ENCODE peak calls at places on chromosomes 13 and 19, in ten cellular contexts. One of them, this sample, is unnamed.

GRCh38 chr13:35157143-35157755 is 215.2 kb downstream of the NBEA start:
- DNase-seq in Jurkat, Clone E6-1: peak
- DNase-seq in heart right ventricle: peak
- DNase-seq in myocyte: peak
- DNase-seq in breast epithelium: no peak
- DNase-seq in iPS DF 6.9: peak
- DNase-seq in NCI-H774: peak
- DNase-seq in GM12865: peak
- DNase-seq in amygdala: no peak
- DNase-seq in HS-27A: no peak
- DNase-seq in this sample: no peak

GRCh38 chr13:100513987-100514670 is 74.5 kb downstream of the GGACT start:
- DNase-seq in Jurkat, Clone E6-1: no peak
- DNase-seq in heart right ventricle: no peak
- DNase-seq in myocyte: no peak
- DNase-seq in breast epithelium: no peak
- DNase-seq in iPS DF 6.9: no peak
- DNase-seq in NCI-H774: peak
- DNase-seq in GM12865: no peak
- DNase-seq in amygdala: no peak
- DNase-seq in HS-27A: no peak
- DNase-seq in this sample: peak

GRCh38 chr19:39390460-39390758 is 497 bp downstream of the PAF1 start:
- DNase-seq in Jurkat, Clone E6-1: no peak
- DNase-seq in heart right ventricle: peak
- DNase-seq in myocyte: no peak
- DNase-seq in breast epithelium: peak
- DNase-seq in iPS DF 6.9: no peak
- DNase-seq in NCI-H774: no peak
- DNase-seq in GM12865: no peak
- DNase-seq in amygdala: no peak
- DNase-seq in HS-27A: no peak
- DNase-seq in this sample: no peak

GRCh38 chr19:55777528-55777927 is 8.6 kb downstream of the RFPL4AL1 start:
- DNase-seq in Jurkat, Clone E6-1: no peak
- DNase-seq in heart right ventricle: no peak
- DNase-seq in myocyte: no peak
- DNase-seq in breast epithelium: no peak
- DNase-seq in iPS DF 6.9: no peak
- DNase-seq in NCI-H774: no peak
- DNase-seq in GM12865: peak
- DNase-seq in amygdala: no peak
- DNase-seq in HS-27A: no peak
- DNase-seq in this sample: no peak

GRCh38 chr13:85137516-85137915 is 661.7 kb downstream of the SLITRK6 start:
- DNase-seq in Jurkat, Clone E6-1: no peak
- DNase-seq in heart right ventricle: no peak
- DNase-seq in myocyte: no peak
- DNase-seq in breast epithelium: no peak
- DNase-seq in iPS DF 6.9: no peak
- DNase-seq in NCI-H774: no peak
- DNase-seq in GM12865: no peak
- DNase-seq in amygdala: no peak
- DNase-seq in HS-27A: no peak
- DNase-seq in this sample: no peak

GRCh38 chr19:52229524-52229923 is 39.7 kb downstream of the PPP2R1A start:
- DNase-seq in Jurkat, Clone E6-1: no peak
- DNase-seq in heart right ventricle: no peak
- DNase-seq in myocyte: no peak
- DNase-seq in breast epithelium: no peak
- DNase-seq in iPS DF 6.9: no peak
- DNase-seq in NCI-H774: no peak
- DNase-seq in GM12865: no peak
- DNase-seq in amygdala: no peak
- DNase-seq in HS-27A: no peak
- DNase-seq in this sample: no peak

GRCh38 chr13:60583911-60584753 is 187.1 kb downstream of the TDRD3 start:
- DNase-seq in Jurkat, Clone E6-1: no peak
- DNase-seq in heart right ventricle: no peak
- DNase-seq in myocyte: peak
- DNase-seq in breast epithelium: no peak
- DNase-seq in iPS DF 6.9: peak
- DNase-seq in NCI-H774: no peak
- DNase-seq in GM12865: peak
- DNase-seq in amygdala: no peak
- DNase-seq in HS-27A: peak
- DNase-seq in this sample: peak

GRCh38 chr19:31329819-31330218 is 19.4 kb downstream of the TSHZ3 start:
- DNase-seq in Jurkat, Clone E6-1: no peak
- DNase-seq in heart right ventricle: no peak
- DNase-seq in myocyte: no peak
- DNase-seq in breast epithelium: no peak
- DNase-seq in iPS DF 6.9: no peak
- DNase-seq in NCI-H774: no peak
- DNase-seq in GM12865: no peak
- DNase-seq in amygdala: no peak
- DNase-seq in HS-27A: no peak
- DNase-seq in this sample: no peak

GRCh38 chr13:57631607-57632275 is at the start of gene PCDH17:
- DNase-seq in Jurkat, Clone E6-1: no peak
- DNase-seq in heart right ventricle: peak
- DNase-seq in myocyte: peak
- DNase-seq in breast epithelium: peak
- DNase-seq in iPS DF 6.9: no peak
- DNase-seq in NCI-H774: no peak
- DNase-seq in GM12865: no peak
- DNase-seq in amygdala: peak
- DNase-seq in HS-27A: no peak
- DNase-seq in this sample: no peak

GRCh38 chr19:991174-991931 is 7.2 kb downstream of the WDR18 start:
- DNase-seq in Jurkat, Clone E6-1: no peak
- DNase-seq in heart right ventricle: no peak
- DNase-seq in myocyte: no peak
- DNase-seq in breast epithelium: no peak
- DNase-seq in iPS DF 6.9: no peak
- DNase-seq in NCI-H774: no peak
- DNase-seq in GM12865: peak
- DNase-seq in amygdala: no peak
- DNase-seq in HS-27A: no peak
- DNase-seq in this sample: peak

GRCh38 chr13:22915442-22916082 is 265.2 kb upstream of the SGCG start:
- DNase-seq in Jurkat, Clone E6-1: peak
- DNase-seq in heart right ventricle: no peak
- DNase-seq in myocyte: peak
- DNase-seq in breast epithelium: no peak
- DNase-seq in iPS DF 6.9: peak
- DNase-seq in NCI-H774: peak
- DNase-seq in GM12865: peak
- DNase-seq in amygdala: peak
- DNase-seq in HS-27A: no peak
- DNase-seq in this sample: no peak

GRCh38 chr19:3849092-3849491 is 19.7 kb downstream of the ZFR2 start:
- DNase-seq in Jurkat, Clone E6-1: peak
- DNase-seq in heart right ventricle: peak
- DNase-seq in myocyte: no peak
- DNase-seq in breast epithelium: no peak
- DNase-seq in iPS DF 6.9: peak
- DNase-seq in NCI-H774: no peak
- DNase-seq in GM12865: peak
- DNase-seq in amygdala: no peak
- DNase-seq in HS-27A: no peak
- DNase-seq in this sample: no peak

GRCh38 chr13:99542788-99543406 is 41.6 kb downstream of the TM9SF2 start:
- DNase-seq in Jurkat, Clone E6-1: no peak
- DNase-seq in heart right ventricle: no peak
- DNase-seq in myocyte: no peak
- DNase-seq in breast epithelium: no peak
- DNase-seq in iPS DF 6.9: no peak
- DNase-seq in NCI-H774: no peak
- DNase-seq in GM12865: peak
- DNase-seq in amygdala: no peak
- DNase-seq in HS-27A: no peak
- DNase-seq in this sample: no peak

GRCh38 chr19:3464797-3465235 is 15.5 kb downstream of the SMIM24 start:
- DNase-seq in Jurkat, Clone E6-1: no peak
- DNase-seq in heart right ventricle: no peak
- DNase-seq in myocyte: no peak
- DNase-seq in breast epithelium: no peak
- DNase-seq in iPS DF 6.9: no peak
- DNase-seq in NCI-H774: no peak
- DNase-seq in GM12865: no peak
- DNase-seq in amygdala: no peak
- DNase-seq in HS-27A: no peak
- DNase-seq in this sample: peak

GRCh38 chr13:58583961-58584360 is 952.4 kb downstream of the PCDH17 start:
- DNase-seq in Jurkat, Clone E6-1: no peak
- DNase-seq in heart right ventricle: no peak
- DNase-seq in myocyte: no peak
- DNase-seq in breast epithelium: no peak
- DNase-seq in iPS DF 6.9: no peak
- DNase-seq in NCI-H774: no peak
- DNase-seq in GM12865: no peak
- DNase-seq in amygdala: no peak
- DNase-seq in HS-27A: no peak
- DNase-seq in this sample: no peak

GRCh38 chr19:27851002-27851481 is 1361.9 kb downstream of the UQCRFS1 start:
- DNase-seq in Jurkat, Clone E6-1: no peak
- DNase-seq in heart right ventricle: no peak
- DNase-seq in myocyte: no peak
- DNase-seq in breast epithelium: no peak
- DNase-seq in iPS DF 6.9: no peak
- DNase-seq in NCI-H774: no peak
- DNase-seq in GM12865: no peak
- DNase-seq in amygdala: no peak
- DNase-seq in HS-27A: no peak
- DNase-seq in this sample: no peak

GRCh38 chr13:83672611-83673010 is 209.7 kb downstream of the SLITRK1 start:
- DNase-seq in Jurkat, Clone E6-1: no peak
- DNase-seq in heart right ventricle: no peak
- DNase-seq in myocyte: no peak
- DNase-seq in breast epithelium: no peak
- DNase-seq in iPS DF 6.9: no peak
- DNase-seq in NCI-H774: no peak
- DNase-seq in GM12865: no peak
- DNase-seq in amygdala: no peak
- DNase-seq in HS-27A: no peak
- DNase-seq in this sample: no peak

GRCh38 chr19:15631817-15632216 is 8.9 kb upstream of the CYP4F3 start:
- DNase-seq in Jurkat, Clone E6-1: peak
- DNase-seq in heart right ventricle: no peak
- DNase-seq in myocyte: no peak
- DNase-seq in breast epithelium: no peak
- DNase-seq in iPS DF 6.9: no peak
- DNase-seq in NCI-H774: no peak
- DNase-seq in GM12865: peak
- DNase-seq in amygdala: no peak
- DNase-seq in HS-27A: no peak
- DNase-seq in this sample: no peak

GRCh38 chr19:43798546-43799409 is 3.5 kb downstream of the LYPD5 start:
- DNase-seq in Jurkat, Clone E6-1: no peak
- DNase-seq in heart right ventricle: no peak
- DNase-seq in myocyte: no peak
- DNase-seq in breast epithelium: peak
- DNase-seq in iPS DF 6.9: peak
- DNase-seq in NCI-H774: peak
- DNase-seq in GM12865: no peak
- DNase-seq in amygdala: no peak
- DNase-seq in HS-27A: no peak
- DNase-seq in this sample: no peak

GRCh38 chr19:48992571-48993174 is 436 bp downstream of the GYS1 start:
- DNase-seq in Jurkat, Clone E6-1: no peak
- DNase-seq in heart right ventricle: peak
- DNase-seq in myocyte: no peak
- DNase-seq in breast epithelium: no peak
- DNase-seq in iPS DF 6.9: no peak
- DNase-seq in NCI-H774: no peak
- DNase-seq in GM12865: no peak
- DNase-seq in amygdala: no peak
- DNase-seq in HS-27A: no peak
- DNase-seq in this sample: no peak

GRCh38 chr13:95226932-95227718 is 74.1 kb downstream of the ABCC4 start:
- DNase-seq in Jurkat, Clone E6-1: no peak
- DNase-seq in heart right ventricle: no peak
- DNase-seq in myocyte: no peak
- DNase-seq in breast epithelium: no peak
- DNase-seq in iPS DF 6.9: no peak
- DNase-seq in NCI-H774: no peak
- DNase-seq in GM12865: peak
- DNase-seq in amygdala: no peak
- DNase-seq in HS-27A: no peak
- DNase-seq in this sample: no peak

GRCh38 chr13:34391071-34391470 is 551.0 kb upstream of the NBEA start:
- DNase-seq in Jurkat, Clone E6-1: no peak
- DNase-seq in heart right ventricle: no peak
- DNase-seq in myocyte: peak
- DNase-seq in breast epithelium: no peak
- DNase-seq in iPS DF 6.9: no peak
- DNase-seq in NCI-H774: no peak
- DNase-seq in GM12865: no peak
- DNase-seq in amygdala: no peak
- DNase-seq in HS-27A: peak
- DNase-seq in this sample: no peak

GRCh38 chr13:28325022-28325421 is 169.9 kb downstream of the FLT1 start:
- DNase-seq in Jurkat, Clone E6-1: no peak
- DNase-seq in heart right ventricle: peak
- DNase-seq in myocyte: no peak
- DNase-seq in breast epithelium: no peak
- DNase-seq in iPS DF 6.9: no peak
- DNase-seq in NCI-H774: no peak
- DNase-seq in GM12865: no peak
- DNase-seq in amygdala: no peak
- DNase-seq in HS-27A: no peak
- DNase-seq in this sample: no peak

GRCh38 chr13:51632643-51633357 is 48.5 kb downstream of the WDFY2 start:
- DNase-seq in Jurkat, Clone E6-1: no peak
- DNase-seq in heart right ventricle: no peak
- DNase-seq in myocyte: peak
- DNase-seq in breast epithelium: no peak
- DNase-seq in iPS DF 6.9: no peak
- DNase-seq in NCI-H774: no peak
- DNase-seq in GM12865: no peak
- DNase-seq in amygdala: peak
- DNase-seq in HS-27A: no peak
- DNase-seq in this sample: no peak

GRCh38 chr13:39779337-39780270 is 124.1 kb downstream of the COG6 start:
- DNase-seq in Jurkat, Clone E6-1: peak
- DNase-seq in heart right ventricle: no peak
- DNase-seq in myocyte: peak
- DNase-seq in breast epithelium: no peak
- DNase-seq in iPS DF 6.9: no peak
- DNase-seq in NCI-H774: no peak
- DNase-seq in GM12865: peak
- DNase-seq in amygdala: no peak
- DNase-seq in HS-27A: no peak
- DNase-seq in this sample: no peak

GRCh38 chr13:29924951-29925350 is 74.5 kb upstream of the UBL3 start:
- DNase-seq in Jurkat, Clone E6-1: no peak
- DNase-seq in heart right ventricle: no peak
- DNase-seq in myocyte: peak
- DNase-seq in breast epithelium: no peak
- DNase-seq in iPS DF 6.9: no peak
- DNase-seq in NCI-H774: no peak
- DNase-seq in GM12865: no peak
- DNase-seq in amygdala: no peak
- DNase-seq in HS-27A: no peak
- DNase-seq in this sample: no peak

GRCh38 chr19:44585371-44586141 is 27.8 kb upstream of the IGSF23 start:
- DNase-seq in Jurkat, Clone E6-1: no peak
- DNase-seq in heart right ventricle: no peak
- DNase-seq in myocyte: peak
- DNase-seq in breast epithelium: no peak
- DNase-seq in iPS DF 6.9: no peak
- DNase-seq in NCI-H774: no peak
- DNase-seq in GM12865: no peak
- DNase-seq in amygdala: no peak
- DNase-seq in HS-27A: peak
- DNase-seq in this sample: no peak

GRCh38 chr19:49387936-49388372 is at the start of gene KASH5:
- DNase-seq in Jurkat, Clone E6-1: no peak
- DNase-seq in heart right ventricle: peak
- DNase-seq in myocyte: no peak
- DNase-seq in breast epithelium: peak
- DNase-seq in iPS DF 6.9: no peak
- DNase-seq in NCI-H774: peak
- DNase-seq in GM12865: peak
- DNase-seq in amygdala: peak
- DNase-seq in HS-27A: no peak
- DNase-seq in this sample: peak

This sample was measured in gastrocnemius medialis.